ENCODE peak calls at places on chromosomes 2 and 18, in four cellular contexts. O, U, S and C are unnamed samples.

GRCh38 chr2:75710220-75710576 is 517 bp downstream of the GCFC2 start:
- DNase-seq in O (no peak), U (no peak), S (no peak), C (no peak)

GRCh38 chr2:165008916-165009315 is 53.6 kb upstream of the SLC38A11 start:
- DNase-seq in O (no peak), U (no peak), S (no peak), C (no peak)

GRCh38 chr18:62862451-62862850 is 147.1 kb downstream of the PHLPP1 start:
- DNase-seq in O (no peak), U (no peak), S (no peak), C (no peak)

GRCh38 chr18:54880706-54881105 is 52.4 kb downstream of the RAB27B start:
- DNase-seq in O (no peak), U (no peak), S (no peak), C (no peak)

GRCh38 chr2:45494275-45494977 is 116.6 kb downstream of the SRBD1 start:
- DNase-seq in O (no peak), U (no peak), S (no peak), C (no peak)

GRCh38 chr2:109318150-109318948 is 189.3 kb downstream of the SH3RF3 start:
- DNase-seq in O (no peak), U (no peak), S (peak), C (no peak)

GRCh38 chr2:128423788-128424165 is 105.1 kb upstream of the HS6ST1 start:
- DNase-seq in O (no peak), U (no peak), S (no peak), C (no peak)

GRCh38 chr2:99787011-99787410 is 297.2 kb upstream of the REV1 start:
- DNase-seq in O (no peak), U (no peak), S (no peak), C (no peak)

GRCh38 chr2:158923180-158923594 is 45.3 kb upstream of the TANC1 start:
- DNase-seq in O (no peak), U (no peak), S (no peak), C (no peak)

GRCh38 chr2:11955883-11956282 is 209.5 kb downstream of the LPIN1 start:
- DNase-seq in O (no peak), U (no peak), S (no peak), C (no peak)

GRCh38 chr2:12717191-12717987 is 653 bp downstream of the TRIB2 start:
- DNase-seq in O (peak), U (peak), S (no peak), C (no peak)

GRCh38 chr2:44793322-44793870 is 148.1 kb upstream of the SIX3 start:
- DNase-seq in O (no peak), U (no peak), S (no peak), C (no peak)

GRCh38 chr2:213934560-213934959 is 476.3 kb upstream of the VWC2L start:
- DNase-seq in O (no peak), U (no peak), S (no peak), C (no peak)

GRCh38 chr2:23361185-23361584 is 23.8 kb upstream of the KLHL29 start:
- DNase-seq in O (no peak), U (no peak), S (no peak), C (no peak)

GRCh38 chr2:133241231-133241575 is 327.1 kb downstream of the NCKAP5 start:
- DNase-seq in O (no peak), U (no peak), S (no peak), C (no peak)

GRCh38 chr2:234571620-234572407 is 74.9 kb upstream of the ARL4C start:
- DNase-seq in O (no peak), U (no peak), S (no peak), C (no peak)

GRCh38 chr2:199861116-199861774 is 10.3 kb upstream of the FTCDNL1 start:
- DNase-seq in O (no peak), U (no peak), S (no peak), C (no peak)

GRCh38 chr2:239077260-239077659 is 229.4 kb downstream of the TWIST2 start:
- DNase-seq in O (no peak), U (no peak), S (no peak), C (no peak)

GRCh38 chr2:209648714-209649113 is 122.9 kb upstream of the UNC80 start:
- DNase-seq in O (no peak), U (no peak), S (no peak), C (no peak)

GRCh38 chr2:232336956-232337700 is 41.4 kb upstream of the ALPP start:
- DNase-seq in O (no peak), U (no peak), S (no peak), C (no peak)

GRCh38 chr18:6434987-6435709 is 20.4 kb upstream of the L3MBTL4 start:
- DNase-seq in O (no peak), U (no peak), S (no peak), C (no peak)

GRCh38 chr2:11187083-11187619 is 31.9 kb downstream of the SLC66A3 start:
- DNase-seq in O (no peak), U (no peak), S (no peak), C (no peak)